ENCODE peak calls at places on chromosomes 3 and 15, in four cellular contexts. Z, T, X and D are unnamed samples.

GRCh38 chr15:47184003-47184404 is 533.3 kb upstream of the SEMA6D start:
- DNase-seq in Z (no peak), T (peak; percentile 58), X (no peak), D (peak; percentile 19)

GRCh38 chr15:90561344-90562244 is 31.9 kb downstream of the CRTC3 start:
- DNase-seq in Z (no peak), T (no peak), X (no peak), D (no peak)

GRCh38 chr3:27483117-27484001 is 825 bp downstream of the SLC4A7 start:
- DNase-seq in Z (no peak), T (peak; percentile 46), X (peak; percentile 53), D (peak; percentile 61)

GRCh38 chr3:32165442-32165841 is 59.0 kb downstream of the GPD1L start:
- DNase-seq in Z (no peak), T (no peak), X (no peak), D (no peak)

GRCh38 chr3:160707187-160707789 is 30.3 kb downstream of the ARL14 start:
- DNase-seq in Z (no peak), T (peak; percentile 33), X (no peak), D (peak; percentile 22)

GRCh38 chr3:52447512-52448355 is 2.8 kb upstream of the SEMA3G start:
- DNase-seq in Z (no peak), T (no peak), X (no peak), D (no peak)

GRCh38 chr3:10702961-10703740 is 112.9 kb upstream of the SLC6A11 start:
- DNase-seq in Z (no peak), T (peak; percentile 75), X (no peak), D (peak; percentile 1)

GRCh38 chr3:170357920-170358854 is 672 bp downstream of the SKIL start:
- DNase-seq in Z (peak; percentile 88), T (peak; percentile 82), X (peak; percentile 60), D (peak; percentile 64)

GRCh38 chr15:64877435-64877834 is 34.3 kb upstream of the ANKDD1A start:
- DNase-seq in Z (peak; percentile 94), T (peak; percentile 66), X (peak; percentile 60), D (no peak)

GRCh38 chr3:183370391-183370790 is 58.0 kb downstream of the MCF2L2 start:
- DNase-seq in Z (no peak), T (no peak), X (no peak), D (no peak)

GRCh38 chr3:123546133-123546755 is 38.6 kb downstream of the HACD2 start:
- DNase-seq in Z (no peak), T (no peak), X (no peak), D (no peak)

GRCh38 chr3:99757948-99758347 is 59.7 kb upstream of the CMSS1 start:
- DNase-seq in Z (no peak), T (no peak), X (no peak), D (no peak)